ENCODE peak calls at places on chromosomes 2 and 18, in four cellular contexts. One of them, this sample, is unnamed.

GRCh38 chr2:138307099-138307498 is 194.5 kb upstream of the SPOPL start:
- DNase-seq in SK-N-SH: no peak
- DNase-seq in H1: no peak
- DNase-seq in WTC11: no peak
- DNase-seq in this sample: no peak

GRCh38 chr18:50128506-50129271 is 66.3 kb downstream of the MYO5B start:
- DNase-seq in SK-N-SH: no peak
- DNase-seq in H1: no peak
- DNase-seq in WTC11: peak; percentile 27
- DNase-seq in this sample: no peak

GRCh38 chr2:42922790-42923631 is 130.6 kb upstream of the HAAO start:
- DNase-seq in SK-N-SH: no peak
- DNase-seq in H1: no peak
- DNase-seq in WTC11: no peak
- DNase-seq in this sample: no peak

GRCh38 chr18:8188196-8188595 is 421.0 kb upstream of the RAB12 start:
- DNase-seq in SK-N-SH: no peak
- DNase-seq in H1: no peak
- DNase-seq in WTC11: no peak
- DNase-seq in this sample: no peak

GRCh38 chr2:88606371-88607030 is 20.8 kb downstream of the EIF2AK3 start:
- DNase-seq in SK-N-SH: no peak
- DNase-seq in H1: no peak
- DNase-seq in WTC11: no peak
- DNase-seq in this sample: no peak

GRCh38 chr2:31235504-31235902 is 1.6 kb downstream of the EHD3 start:
- DNase-seq in SK-N-SH: no peak
- DNase-seq in H1: no peak
- DNase-seq in WTC11: no peak
- DNase-seq in this sample: peak; percentile 42

GRCh38 chr18:9323750-9324445 is 10.7 kb upstream of the TWSG1 start:
- DNase-seq in SK-N-SH: no peak
- DNase-seq in H1: no peak
- DNase-seq in WTC11: no peak
- DNase-seq in this sample: no peak

GRCh38 chr2:201440182-201440581 is 11.1 kb downstream of the TRAK2 start:
- DNase-seq in SK-N-SH: peak; percentile 65
- DNase-seq in H1: no peak
- DNase-seq in WTC11: no peak
- DNase-seq in this sample: peak; percentile 69

GRCh38 chr18:34650121-34650545 is 60.0 kb upstream of the DTNA start:
- DNase-seq in SK-N-SH: no peak
- DNase-seq in H1: no peak
- DNase-seq in WTC11: no peak
- DNase-seq in this sample: no peak

GRCh38 chr18:3328522-3328921 is 66.6 kb downstream of the MYL12B start:
- DNase-seq in SK-N-SH: no peak
- DNase-seq in H1: no peak
- DNase-seq in WTC11: no peak
- DNase-seq in this sample: no peak

GRCh38 chr2:183564726-183565125 is 440.5 kb downstream of the NUP35 start:
- DNase-seq in SK-N-SH: no peak
- DNase-seq in H1: no peak
- DNase-seq in WTC11: no peak
- DNase-seq in this sample: no peak

GRCh38 chr18:69885841-69886531 is 61.7 kb downstream of the CD226 start:
- DNase-seq in SK-N-SH: no peak
- DNase-seq in H1: no peak
- DNase-seq in WTC11: no peak
- DNase-seq in this sample: no peak

GRCh38 chr2:60468390-60469085 is 84.9 kb downstream of the BCL11A start:
- DNase-seq in SK-N-SH: no peak
- DNase-seq in H1: no peak
- DNase-seq in WTC11: no peak
- DNase-seq in this sample: no peak
- TF ChIP-seq TEAD4 in SK-N-SH: no peak
- TF ChIP-seq TEAD4 in H1: no peak
- TF ChIP-seq TEAD4 in WTC11: no peak
- TF ChIP-seq TEAD4 in this sample: no peak

GRCh38 chr2:37820471-37820991 is 104.6 kb upstream of the RMDN2 start:
- DNase-seq in SK-N-SH: no peak
- DNase-seq in H1: no peak
- DNase-seq in WTC11: no peak
- DNase-seq in this sample: no peak

GRCh38 chr2:37816036-37816435 is 109.1 kb upstream of the RMDN2 start:
- DNase-seq in SK-N-SH: no peak
- DNase-seq in H1: no peak
- DNase-seq in WTC11: no peak
- DNase-seq in this sample: no peak

GRCh38 chr2:37816686-37817085 is 108.4 kb upstream of the RMDN2 start:
- DNase-seq in SK-N-SH: no peak
- DNase-seq in H1: no peak
- DNase-seq in WTC11: no peak
- DNase-seq in this sample: no peak

GRCh38 chr2:37819228-37819627 is 105.9 kb upstream of the RMDN2 start:
- DNase-seq in SK-N-SH: peak; percentile 27
- DNase-seq in H1: no peak
- DNase-seq in WTC11: no peak
- DNase-seq in this sample: no peak
- TF ChIP-seq TEAD4 in SK-N-SH: no peak
- TF ChIP-seq TEAD4 in H1: no peak
- TF ChIP-seq TEAD4 in WTC11: no peak
- TF ChIP-seq TEAD4 in this sample: no peak

DNA sequence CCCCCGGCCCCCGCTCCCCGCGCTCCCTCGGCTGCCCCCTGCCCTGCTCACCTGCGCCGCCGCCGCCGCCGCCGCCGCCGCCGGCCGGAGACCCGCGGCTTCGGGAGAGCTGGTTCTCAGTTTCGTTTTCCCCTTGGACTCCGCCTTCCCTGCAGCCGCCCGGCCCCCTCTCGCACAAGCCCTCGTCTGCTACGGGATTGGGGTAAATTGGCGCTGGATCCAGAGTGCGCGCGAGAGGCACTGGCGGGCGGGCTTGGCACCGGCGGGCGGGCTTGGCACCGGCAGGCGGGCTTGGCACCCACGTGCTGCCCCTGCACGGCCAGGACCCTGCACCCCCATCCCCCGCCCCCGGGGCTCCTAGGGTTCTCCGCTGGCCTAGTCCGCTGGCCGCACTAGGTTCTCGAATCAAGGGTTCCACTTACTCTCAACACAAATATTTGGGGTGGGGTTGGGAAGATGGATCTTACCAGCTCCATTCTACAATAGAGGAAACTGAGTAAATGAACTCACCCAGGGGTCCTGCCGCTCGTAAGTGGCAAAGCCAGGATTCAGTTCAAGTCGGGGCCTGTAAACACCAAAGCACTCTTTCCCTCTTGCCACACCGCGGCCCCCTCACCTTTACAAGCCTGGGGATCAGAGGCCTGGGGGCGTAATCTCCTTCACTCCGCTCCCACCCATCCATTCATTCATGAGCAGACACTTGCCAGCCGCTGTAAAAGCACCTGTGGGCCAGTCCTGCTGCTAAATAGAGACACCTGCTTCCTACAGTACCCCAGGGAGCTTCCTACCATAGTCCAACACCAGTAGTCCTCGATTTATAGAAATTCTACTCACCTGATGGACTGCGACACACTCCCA is at the start of gene EIF2AK2:
- DNase-seq in SK-N-SH: peak; percentile 100
- DNase-seq in H1: no peak
- DNase-seq in WTC11: peak; percentile 87
- DNase-seq in this sample: peak; percentile 94
- TF ChIP-seq TEAD4 in SK-N-SH: no peak
- TF ChIP-seq TEAD4 in H1: no peak
- TF ChIP-seq TEAD4 in WTC11: no peak
- TF ChIP-seq TEAD4 in this sample: no peak

GRCh38 chr2:136139601-136140000 is 21.7 kb upstream of the CXCR4 start:
- DNase-seq in SK-N-SH: no peak
- DNase-seq in H1: no peak
- DNase-seq in WTC11: no peak
- DNase-seq in this sample: no peak

GRCh38 chr2:136137982-136138381 is 20.0 kb upstream of the CXCR4 start:
- DNase-seq in SK-N-SH: no peak
- DNase-seq in H1: no peak
- DNase-seq in WTC11: no peak
- DNase-seq in this sample: no peak

GRCh38 chr2:136136921-136137320 is 19.0 kb upstream of the CXCR4 start:
- DNase-seq in SK-N-SH: no peak
- DNase-seq in H1: no peak
- DNase-seq in WTC11: no peak
- DNase-seq in this sample: no peak

GRCh38 chr2:136143603-136144451 is 25.9 kb upstream of the CXCR4 start:
- DNase-seq in SK-N-SH: peak; percentile 38
- DNase-seq in H1: no peak
- DNase-seq in WTC11: no peak
- DNase-seq in this sample: no peak

GRCh38 chr2:136141510-136142154 is 23.7 kb upstream of the CXCR4 start:
- DNase-seq in SK-N-SH: peak; percentile 74
- DNase-seq in H1: no peak
- DNase-seq in WTC11: no peak
- DNase-seq in this sample: no peak
- TF ChIP-seq TEAD4 in SK-N-SH: no peak
- TF ChIP-seq TEAD4 in H1: no peak
- TF ChIP-seq TEAD4 in WTC11: no peak
- TF ChIP-seq TEAD4 in this sample: no peak

DNA sequence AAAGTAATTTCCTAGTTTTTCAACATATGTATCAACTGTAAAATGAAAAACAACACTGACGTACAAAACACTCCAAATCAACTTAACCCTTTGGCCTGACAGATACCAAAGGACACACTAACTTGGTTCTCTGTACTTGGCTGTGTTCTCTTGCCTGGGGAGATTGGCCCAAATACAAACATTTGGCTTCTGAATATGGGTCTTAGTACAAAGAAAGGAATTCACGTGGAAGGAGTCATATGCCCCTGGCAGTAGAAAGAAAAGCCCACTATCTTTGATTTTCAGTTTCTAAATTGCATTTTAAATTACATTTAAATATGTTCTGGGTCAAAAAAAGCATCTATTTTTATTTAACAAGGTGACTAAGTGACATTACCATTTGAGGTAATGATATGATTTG is 153.4 kb upstream of the CCDC195 start:
- DNase-seq in SK-N-SH: no peak
- DNase-seq in H1: no peak
- DNase-seq in WTC11: no peak
- DNase-seq in this sample: no peak
- TF ChIP-seq TEAD4 in SK-N-SH: peak; percentile 16
- TF ChIP-seq TEAD4 in H1: no peak
- TF ChIP-seq TEAD4 in WTC11: no peak
- TF ChIP-seq TEAD4 in this sample: no peak

DNA sequence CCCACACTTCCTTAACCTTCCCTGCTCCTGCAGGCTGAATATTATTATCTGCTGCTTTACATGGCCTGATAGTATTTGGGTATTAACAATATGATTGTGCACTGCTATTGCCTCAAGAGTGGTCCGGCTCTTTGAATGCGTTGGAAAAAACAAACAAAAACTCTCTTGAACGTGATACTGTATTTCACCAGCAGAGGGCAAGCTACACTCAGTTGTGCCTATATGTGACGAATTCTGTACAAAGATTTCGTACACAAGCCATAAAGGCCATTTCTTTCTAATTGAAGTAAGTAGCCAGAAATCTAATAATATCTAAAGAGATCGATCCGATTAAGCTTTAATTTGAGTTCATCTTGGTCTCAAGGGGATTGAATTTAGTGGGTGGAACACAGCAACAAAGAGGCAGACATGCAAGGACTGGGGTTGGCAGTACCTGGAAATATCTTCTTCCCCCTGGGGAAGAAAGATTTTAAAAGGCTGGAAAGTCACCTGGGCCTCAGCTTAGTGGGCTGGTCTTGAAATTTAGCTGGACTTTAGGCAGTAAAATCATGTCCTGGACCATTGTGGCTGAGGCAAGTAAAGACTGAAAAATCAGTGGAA is 49.3 kb upstream of the RAB6D start:
- DNase-seq in SK-N-SH: peak; percentile 47
- DNase-seq in H1: no peak
- DNase-seq in WTC11: no peak
- DNase-seq in this sample: peak; percentile 50
- TF ChIP-seq TEAD4 in SK-N-SH: no peak
- TF ChIP-seq TEAD4 in H1: no peak
- TF ChIP-seq TEAD4 in WTC11: no peak
- TF ChIP-seq TEAD4 in this sample: no peak

DNA sequence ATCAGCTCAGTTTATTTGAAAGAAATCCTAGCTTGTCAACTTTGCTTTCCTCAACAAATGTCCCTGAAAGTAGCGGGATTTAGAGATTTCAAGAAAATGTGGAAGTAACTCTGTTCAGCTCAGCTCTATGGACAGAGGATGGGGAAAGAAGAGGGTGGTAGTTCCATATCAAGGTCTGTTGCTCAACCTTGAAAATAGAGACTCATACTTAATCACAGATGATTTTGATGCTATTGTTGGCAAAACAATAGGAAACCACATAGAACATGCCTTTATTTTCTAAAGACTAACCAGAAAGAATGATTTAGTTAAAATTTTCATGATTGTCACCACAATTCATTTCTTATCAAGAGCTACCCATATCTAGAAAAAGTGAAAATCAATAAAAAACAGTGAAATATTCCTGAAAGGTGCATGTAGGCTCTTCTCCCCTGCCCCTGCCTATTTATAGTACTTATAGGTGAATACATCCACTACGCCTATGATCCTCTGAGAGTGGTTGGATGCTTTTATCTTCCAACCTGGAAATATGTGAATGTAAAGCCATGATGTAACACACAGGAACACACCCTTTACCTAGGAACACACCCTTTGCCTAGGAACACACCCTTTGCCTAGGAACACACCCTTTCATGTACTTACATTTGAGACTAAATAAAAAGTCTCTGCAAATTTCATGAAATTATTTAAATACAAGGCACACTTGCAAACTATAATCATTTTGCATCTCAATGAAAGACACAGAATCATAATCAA is 65.8 kb downstream of the ETAA1 start:
- DNase-seq in SK-N-SH: no peak
- DNase-seq in H1: no peak
- DNase-seq in WTC11: no peak
- DNase-seq in this sample: no peak
- TF ChIP-seq TEAD4 in SK-N-SH: no peak
- TF ChIP-seq TEAD4 in H1: no peak
- TF ChIP-seq TEAD4 in WTC11: no peak
- TF ChIP-seq TEAD4 in this sample: no peak